ENCODE peak calls at places on chromosomes 12 and 14, in nine cellular contexts. K is nephron progenitor cell; Q is activated CD8-positive, alpha-beta T cell treated with anti-CD3 and anti-CD28 coated beads, Interleukin-2, amount 10 ng/mL, durations not matched to agents 7 days and 5 days; B is omental fat pad; S is amygdala; C is tibial artery; F is upper lobe of left lung; U is endothelial cell of umbilical vein; N is HT1080. O is an unnamed sample.

GRCh38 chr14:98170580-98170979 is 1101.4 kb downstream of the BCL11B start:
- DNase-seq in K (peak), Q (no peak), B (no peak), S (no peak), C (no peak), F (no peak), U (no peak), N (no peak), O (no peak)

GRCh38 chr14:68314642-68315041 is 478.2 kb downstream of the ZFP36L1 start:
- DNase-seq in K (no peak), Q (no peak), B (no peak), S (no peak), C (no peak), F (no peak), U (no peak), N (no peak), O (no peak)

GRCh38 chr12:53696285-53696654 is 20.4 kb upstream of the ATP5MC2 start:
- DNase-seq in K (peak), Q (no peak), B (no peak), S (peak), C (peak), F (no peak), U (peak), N (peak), O (peak)

GRCh38 chr12:90575995-90576394 is 379.0 kb downstream of the CCER1 start:
- DNase-seq in K (no peak), Q (no peak), B (no peak), S (no peak), C (no peak), F (no peak), U (no peak), N (no peak), O (no peak)

GRCh38 chr12:89695830-89696229 is 12.8 kb downstream of the ATP2B1 start:
- DNase-seq in K (no peak), Q (no peak), B (no peak), S (no peak), C (no peak), F (no peak), U (no peak), N (no peak), O (no peak)

GRCh38 chr14:36383674-36384421 is 63.4 kb upstream of the MBIP start:
- DNase-seq in K (no peak), Q (no peak), B (no peak), S (peak), C (peak), F (no peak), U (no peak), N (no peak), O (no peak)

GRCh38 chr14:31927348-31927826 is 149.7 kb upstream of the ARHGAP5 start:
- DNase-seq in K (peak), Q (no peak), B (no peak), S (no peak), C (no peak), F (no peak), U (peak), N (peak), O (no peak)

GRCh38 chr12:82952946-82953345 is 266.2 kb downstream of the TMTC2 start:
- DNase-seq in K (no peak), Q (no peak), B (no peak), S (no peak), C (no peak), F (no peak), U (no peak), N (no peak), O (no peak)

GRCh38 chr14:95313707-95314106 is 6.0 kb downstream of the CLMN start:
- DNase-seq in K (no peak), Q (no peak), B (peak), S (peak), C (peak), F (no peak), U (no peak), N (peak), O (peak)

GRCh38 chr14:75470238-75470797 is 42.5 kb downstream of the JDP2 start:
- DNase-seq in K (no peak), Q (no peak), B (no peak), S (no peak), C (no peak), F (no peak), U (no peak), N (no peak), O (no peak)

GRCh38 chr14:101118746-101119610 is 215.5 kb upstream of the RTL1 start:
- DNase-seq in K (no peak), Q (no peak), B (peak), S (no peak), C (peak), F (no peak), U (no peak), N (no peak), O (no peak)

GRCh38 chr14:90820958-90821357 is 4.7 kb upstream of the TTC7B start:
- DNase-seq in K (no peak), Q (peak), B (no peak), S (no peak), C (no peak), F (peak), U (no peak), N (peak), O (no peak)

GRCh38 chr14:102927878-102928411 is 5.5 kb downstream of the AMN start:
- DNase-seq in K (peak), Q (no peak), B (no peak), S (no peak), C (no peak), F (no peak), U (no peak), N (no peak), O (no peak)

O was measured in pancreas.